ENCODE peak calls at places on chromosomes 13 and 19, in six cellular contexts. L is sciatic nerve; J is right cardiac atrium; W is activated CD8-positive, alpha-beta memory T cell treated with anti-CD3 and anti-CD28 coated beads, Interleukin-2, amount 10 ng/mL, durations not matched to agents 7 days and 5 days; D is psoas muscle; T is heart left ventricle. P is an unnamed sample.

GRCh38 chr13:35694549-35695233 is 218.2 kb upstream of the MAB21L1 start:
- ATAC-seq in W (no peak), J (no peak), T (no peak), L (no peak), D (no peak), P (no peak)

GRCh38 chr19:33505168-33505567 is 16.4 kb downstream of the PEPD start:
- ATAC-seq in D (no peak), L (no peak), J (no peak), W (no peak), T (no peak), P (no peak)

GRCh38 chr13:20188649-20189553 is 3.8 kb downstream of the GJB2 start:
- ATAC-seq in L (no peak), D (no peak), W (no peak), T (no peak), J (no peak), P (peak)

GRCh38 chr19:55635334-55635717 is 5.5 kb upstream of the ZNF580 start:
- ATAC-seq in D (peak), L (peak), T (no peak), W (no peak), J (peak), P (peak)

GRCh38 chr19:42412223-42412622 is 15.0 kb downstream of the LIPE start:
- ATAC-seq in T (peak), D (peak), L (peak), J (peak), W (no peak), P (peak)

GRCh38 chr13:24071423-24072075 is 89.0 kb upstream of the SPATA13 start:
- ATAC-seq in D (no peak), T (peak), J (peak), L (no peak), W (no peak), P (peak)

GRCh38 chr13:23205807-23206206 is 25.0 kb downstream of the SGCG start:
- ATAC-seq in D (no peak), J (no peak), T (no peak), W (no peak), L (no peak), P (no peak)

GRCh38 chr19:46221981-46222610 is 7.4 kb upstream of the IGFL1 start:
- ATAC-seq in J (peak), D (peak), T (peak), L (peak), W (no peak), P (peak)

GRCh38 chr13:24459234-24459633 is 53.3 kb downstream of the PARP4 start:
- ATAC-seq in L (no peak), T (no peak), J (no peak), W (peak), D (no peak), P (no peak)

GRCh38 chr13:108897955-108898354 is 268.5 kb downstream of the MYO16 start:
- ATAC-seq in J (no peak), W (peak), D (no peak), T (no peak), L (no peak), P (no peak)

GRCh38 chr19:11699931-11700794 is 38.6 kb downstream of the ZNF823 start:
- ATAC-seq in J (no peak), D (no peak), T (no peak), W (no peak), L (no peak), P (no peak)

GRCh38 chr19:17794412-17794730 is 567 bp upstream of the B3GNT3 start:
- ATAC-seq in J (no peak), W (no peak), L (no peak), T (no peak), D (no peak), P (no peak)

GRCh38 chr13:112331675-112332074 is 44.5 kb upstream of the SPACA7 start:
- ATAC-seq in J (no peak), W (no peak), T (no peak), D (no peak), L (no peak), P (no peak)

GRCh38 chr13:33369073-33369472 is 83.5 kb upstream of the STARD13 start:
- ATAC-seq in J (no peak), L (no peak), T (no peak), D (no peak), W (no peak), P (no peak)

GRCh38 chr13:30971575-30971974 is 39.1 kb downstream of the TEX26 start:
- ATAC-seq in L (no peak), T (no peak), D (no peak), J (no peak), W (no peak), P (no peak)

GRCh38 chr19:4970558-4971423 is 1.9 kb downstream of the KDM4B start:
- ATAC-seq in L (no peak), D (peak), J (no peak), T (no peak), W (no peak), P (no peak)

GRCh38 chr19:44912854-44913253 is 1.6 kb upstream of the APOC1 start:
- ATAC-seq in L (peak), T (no peak), D (peak), J (no peak), W (no peak), P (no peak)

GRCh38 chr19:29495971-29496441 is 29.8 kb upstream of the VSTM2B start:
- ATAC-seq in T (no peak), W (no peak), D (no peak), J (no peak), L (no peak), P (peak)

GRCh38 chr19:8452446-8453123 is 7.8 kb downstream of the HNRNPM start:
- ATAC-seq in L (no peak), T (no peak), W (no peak), J (no peak), D (peak), P (no peak)

GRCh38 chr19:10915511-10916091 is 12.8 kb downstream of the YIPF2 start:
- ATAC-seq in J (no peak), T (no peak), W (no peak), D (peak), L (peak), P (peak)

GRCh38 chr13:52850396-52851152 is 2.1 kb upstream of the PCDH8 start:
- ATAC-seq in W (peak), T (peak), J (peak), L (peak), D (peak), P (peak)

GRCh38 chr13:35732565-35732964 is 256.1 kb upstream of the MAB21L1 start:
- ATAC-seq in D (no peak), W (no peak), T (peak), L (no peak), J (peak), P (no peak)

P was measured in esophagus mucosa.